ENCODE peak calls at places on chromosomes 5 and 9, in eight cellular contexts. W, I, F, N, V, C, R and X are unnamed samples. For H3K4me1 and H3K27me3, the result is how much of the 10 kb centered on the place peaks cover.

GRCh38 chr5:178327446-178327845 is 94.8 kb upstream of the PHYKPL start:
- DNase-seq in W (no peak), I (no peak), C (no peak), R (no peak), V (no peak), F (no peak), N (no peak), X (no peak)

GRCh38 chr9:100213730-100214477 is 114.9 kb downstream of the INVS start:
- DNase-seq in W (no peak), V (no peak), R (no peak), C (no peak), N (no peak), I (no peak), F (no peak), X (no peak)

GRCh38 chr9:83130541-83130940 is 67.6 kb upstream of the RASEF start:
- DNase-seq in W (no peak), V (no peak), I (no peak), C (no peak), N (no peak), R (no peak), F (no peak), X (no peak)

GRCh38 chr5:96812851-96813250 is 5.1 kb upstream of the ERAP1 start:
- DNase-seq in R (no peak), V (peak), W (no peak), F (no peak), I (no peak), C (no peak), N (no peak), X (no peak)

GRCh38 chr9:92631452-92632211 is 38.3 kb downstream of the IPPK start:
- DNase-seq in I (peak), R (peak), C (no peak), N (no peak), V (no peak), W (no peak), F (no peak), X (no peak)

GRCh38 chr9:114027901-114028465 is 50.1 kb downstream of the AMBP start:
- DNase-seq in V (no peak), W (no peak), R (peak), F (no peak), I (no peak), N (no peak), C (no peak), X (no peak)

GRCh38 chr5:108164574-108164973 is 217.3 kb downstream of the FBXL17 start:
- DNase-seq in W (no peak), V (no peak), C (no peak), F (no peak), I (no peak), R (no peak), N (no peak), X (no peak)

GRCh38 chr9:136343884-136344269 is 16.5 kb downstream of the GPSM1 start:
- DNase-seq in F (no peak), W (no peak), V (no peak), I (no peak), R (no peak), N (no peak), C (no peak), X (no peak)

GRCh38 chr5:90602681-90603080 is 44.1 kb downstream of the ADGRV1 start:
- DNase-seq in R (no peak), I (no peak), N (no peak), V (no peak), W (no peak), C (no peak), F (no peak), X (no peak)

GRCh38 chr5:55985181-55985580 is 9.6 kb downstream of the IL6ST start:
- DNase-seq in N (no peak), W (no peak), R (no peak), I (no peak), V (no peak), F (no peak), C (no peak), X (no peak)

GRCh38 chr5:171155621-171156020 is 153.4 kb upstream of the TLX3 start:
- DNase-seq in F (no peak), I (no peak), W (no peak), C (no peak), V (no peak), N (no peak), R (no peak), X (no peak)

GRCh38 chr9:27377147-27377807 is 80.3 kb upstream of the EQTN start:
- DNase-seq in R (no peak), W (no peak), F (no peak), C (no peak), I (no peak), V (peak), N (no peak), X (no peak)

GRCh38 chr5:176802116-176802784 is 8.1 kb upstream of the UNC5A start:
- DNase-seq in V (no peak), R (no peak), I (no peak), N (no peak), F (no peak), C (no peak), W (no peak), X (no peak)

GRCh38 chr5:4831325-4831724 is 308.8 kb upstream of the ADAMTS16 start:
- DNase-seq in F (no peak), I (no peak), R (no peak), C (no peak), V (no peak), W (no peak), N (no peak), X (no peak)

GRCh38 chr5:179154346-179154990 is 94.3 kb downstream of the ZNF354C start:
- DNase-seq in C (no peak), F (no peak), W (peak), V (no peak), R (peak), I (no peak), N (no peak), X (no peak)

GRCh38 chr9:93682155-93682968 is 106.0 kb downstream of the PHF2 start:
- DNase-seq in R (peak), W (peak), I (peak), C (peak), N (peak), F (peak), V (peak), X (peak)

GRCh38 chr5:173056783-173057061 is 570 bp downstream of the CREBRF start:
- DNase-seq in F (no peak), N (no peak), C (no peak), W (no peak), I (no peak), V (peak), R (no peak), X (no peak)

GRCh38 chr9:113255431-113255830 is 19.9 kb downstream of the CDC26 start:
- DNase-seq in N (no peak), F (no peak), R (no peak), I (no peak), V (no peak), C (no peak), W (no peak), X (no peak)

GRCh38 chr5:1901081-1901480 is 18.4 kb upstream of the IRX4 start:
- DNase-seq in W (no peak), C (no peak), N (no peak), R (no peak), F (no peak), V (no peak), I (no peak), X (no peak)

GRCh38 chr5:8253376-8253775 is 384.4 kb downstream of the MTRR start:
- DNase-seq in V (no peak), I (no peak), R (no peak), C (no peak), N (no peak), W (no peak), F (no peak), X (no peak)

GRCh38 chr5:59328801-59329296 is 564.7 kb downstream of the PDE4D start:
- DNase-seq in N (no peak), I (peak), V (no peak), R (no peak), F (no peak), W (no peak), C (no peak), X (no peak)

GRCh38 chr9:134367796-134368490 is 41.7 kb downstream of the RXRA start:
- DNase-seq in F (no peak), R (no peak), C (no peak), V (no peak), I (no peak), W (no peak), N (no peak), X (no peak)

GRCh38 chr5:111748304-111748763 is 8.7 kb downstream of the NREP start:
- DNase-seq in I (no peak), V (no peak), N (no peak), F (no peak), W (no peak), C (no peak), R (no peak), X (no peak)

GRCh38 chr5:112165897-112166737 is 253.0 kb downstream of the EPB41L4A start:
- DNase-seq in C (peak), R (no peak), W (no peak), F (no peak), N (no peak), V (no peak), I (no peak), X (no peak)

DNA sequence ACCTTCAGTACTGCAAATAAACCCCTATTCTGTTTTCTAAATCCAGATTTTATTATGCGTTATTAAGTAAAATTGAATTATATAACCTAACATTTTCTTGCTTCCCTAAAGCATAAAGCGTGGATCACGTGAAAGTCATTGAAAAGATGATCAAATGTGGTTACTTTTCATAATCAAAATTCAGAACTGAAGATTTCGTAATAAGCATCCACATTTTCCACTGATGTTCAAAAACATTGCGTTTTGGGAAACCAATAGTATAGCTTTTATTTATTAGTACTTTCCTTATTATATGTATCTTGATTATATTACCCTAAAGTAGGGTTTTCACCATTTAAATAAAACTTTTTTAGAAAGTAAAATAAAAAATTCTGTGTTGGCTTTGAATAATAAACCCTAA is 1.8 kb downstream of the SLF1 start:
- DNase-seq in F (no peak), V (no peak), I (no peak), C (no peak), R (no peak), W (no peak), N (no peak), X (no peak)
- H3K4me1 ChIP-seq in F (under half), V (under half), I (under half), C (under half), R (under half), W (under half), N (under half), X (under half)

GRCh38 chr5:120464627-120465280 is 654 bp downstream of the PRR16 start:
- DNase-seq in W (peak), V (no peak), C (no peak), N (no peak), F (peak), I (peak), R (peak), X (peak)

GRCh38 chr5:120465281-120465961 is 1.3 kb downstream of the PRR16 start:
- DNase-seq in F (peak), W (peak), R (peak), N (no peak), I (peak), C (no peak), V (peak), X (no peak)

GRCh38 chr5:120463991-120464626 is at the start of gene PRR16:
- DNase-seq in R (peak), V (peak), C (peak), N (no peak), W (peak), F (peak), I (peak), X (peak)

GRCh38 chr5:120463026-120463770 is 902 bp upstream of the PRR16 start:
- DNase-seq in N (no peak), C (no peak), W (no peak), I (no peak), V (no peak), F (no peak), R (no peak), X (no peak)

DNA sequence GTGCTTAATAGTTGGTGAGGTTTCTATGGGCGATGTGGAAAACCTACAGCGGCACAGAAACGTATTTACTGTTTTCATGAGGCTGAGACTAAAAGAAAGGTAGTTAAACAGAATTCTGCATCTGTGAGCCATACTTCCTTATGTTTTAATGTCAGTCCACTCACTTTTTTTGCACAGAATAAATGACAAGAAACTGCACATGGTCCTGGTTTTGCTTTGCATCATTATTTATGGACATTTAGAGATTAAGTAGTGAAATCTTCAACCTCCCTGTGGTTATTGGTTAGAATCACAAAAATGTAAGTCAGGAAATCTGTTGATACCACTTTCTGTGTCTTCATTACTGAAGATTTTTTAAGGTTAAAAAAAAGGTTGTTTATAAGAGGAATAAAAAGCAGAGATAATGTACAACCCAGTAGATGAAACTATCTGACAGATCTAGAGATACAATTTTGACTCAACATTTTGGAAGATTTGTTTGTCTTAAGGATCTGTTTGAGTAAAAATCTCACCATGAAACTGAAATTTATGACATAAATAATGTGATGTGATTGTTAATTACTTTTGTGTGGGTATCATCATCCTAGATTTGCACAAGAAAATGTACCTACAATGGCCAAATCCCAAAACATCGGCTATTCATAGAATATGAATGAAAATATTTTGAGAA is 2.4 kb downstream of the PRR16 start:
- DNase-seq in I (no peak), V (no peak), W (no peak), F (no peak), N (no peak), C (no peak), R (no peak), X (no peak)
- H3K27me3 ChIP-seq in I (under half), V (under half), W (under half), F (half or more), N (under half), C (under half), R (under half), X (under half)

GRCh38 chr5:57186194-57186593 is 12.3 kb downstream of the GPBP1 start:
- DNase-seq in R (no peak), W (no peak), N (no peak), C (no peak), I (no peak), V (no peak), F (no peak), X (no peak)
- TF ChIP-seq EP300 in R (no peak), W (no peak), N (no peak), C (no peak), I (no peak), V (no peak), F (no peak), X (no peak)

DNA sequence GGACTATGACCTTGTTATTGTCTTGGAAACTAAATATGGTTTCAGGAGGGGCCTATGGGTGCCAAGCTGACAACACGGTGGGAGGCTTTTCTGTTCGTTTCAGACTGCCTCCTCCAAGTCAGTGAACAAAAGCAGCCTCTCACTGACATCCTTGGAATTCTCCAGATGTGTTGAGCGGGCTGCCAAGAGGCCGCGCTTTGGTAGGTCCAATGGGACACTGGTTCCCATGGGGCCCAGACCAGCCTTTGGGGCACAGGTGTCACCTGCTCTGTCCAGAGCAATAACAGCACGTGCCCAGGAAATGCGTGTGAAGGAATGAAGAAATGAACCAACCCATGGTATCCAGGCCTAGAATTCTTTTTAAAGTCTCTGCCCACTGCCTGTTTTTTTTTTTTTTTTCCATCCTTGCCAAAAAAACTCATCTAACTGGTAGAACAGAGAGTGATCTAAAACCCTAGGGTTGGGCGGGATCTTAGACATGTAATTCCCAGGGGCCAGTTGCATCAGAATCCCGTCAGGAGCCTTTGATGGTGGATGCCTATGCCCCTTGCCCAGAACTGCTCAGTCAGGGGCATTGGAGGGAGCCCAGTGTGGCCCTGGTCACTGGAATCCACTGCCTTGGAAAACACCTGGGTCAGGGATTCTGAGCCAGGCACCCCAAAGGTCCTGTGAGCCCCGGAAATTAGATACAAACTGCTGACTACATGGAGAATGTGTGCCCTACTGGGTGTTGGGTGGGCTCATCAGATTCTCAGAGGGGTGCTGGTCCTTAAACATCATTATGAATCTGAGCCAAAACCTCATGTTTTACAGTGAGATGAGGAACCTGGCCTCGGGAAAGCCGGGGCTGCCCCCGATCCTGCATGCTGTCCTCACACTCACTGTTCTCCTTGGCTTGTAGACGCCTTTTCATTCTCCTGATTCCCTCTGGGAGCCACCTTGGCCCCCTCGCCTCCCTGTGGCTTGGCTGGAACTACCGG is 60.1 kb downstream of the GTF3C4 start:
- DNase-seq in C (no peak), V (no peak), F (no peak), N (peak), I (no peak), R (peak), W (no peak), X (no peak)
- H3K4me1 ChIP-seq in C (under half), V (under half), F (under half), N (under half), I (under half), R (under half), W (half or more), X (under half)

DNA sequence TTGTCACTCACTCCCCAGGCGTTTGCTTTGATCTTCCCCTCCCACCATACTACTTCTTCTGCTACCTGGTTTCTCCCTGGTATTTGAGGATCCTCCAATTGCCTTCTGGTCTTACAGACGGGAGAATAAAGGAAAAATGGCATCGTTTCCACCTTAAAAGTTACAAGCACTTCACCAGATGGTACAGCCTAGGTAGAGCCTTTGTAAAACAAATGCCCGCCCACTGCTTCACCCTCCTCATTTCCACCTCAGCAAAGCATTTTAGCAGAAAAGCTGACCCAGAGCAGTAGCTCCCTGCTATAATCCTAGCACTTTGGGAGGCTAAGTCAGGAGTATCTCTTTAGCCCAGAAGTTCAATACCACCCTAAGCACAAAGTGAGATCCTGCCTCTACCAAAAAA is 5.1 kb upstream of the ANXA2R start:
- DNase-seq in F (no peak), R (no peak), N (no peak), W (no peak), C (no peak), I (no peak), V (no peak), X (no peak)
- H3K27me3 ChIP-seq in F (under half), R (under half), N (under half), W (under half), C (half or more), I (under half), V (under half), X (under half)

GRCh38 chr9:108665856-108666784 is 189.7 kb downstream of the ACTL7B start:
- DNase-seq in W (no peak), V (no peak), R (no peak), I (no peak), C (no peak), F (no peak), N (no peak), X (no peak)

GRCh38 chr9:108662935-108663334 is 192.9 kb downstream of the ACTL7B start:
- DNase-seq in F (no peak), I (no peak), C (no peak), R (no peak), N (no peak), W (no peak), V (no peak), X (no peak)

GRCh38 chr9:108663381-108663876 is 192.4 kb downstream of the ACTL7B start:
- DNase-seq in V (no peak), R (no peak), W (no peak), N (no peak), I (no peak), F (no peak), C (no peak), X (no peak)

GRCh38 chr9:108664309-108665255 is 191.2 kb downstream of the ACTL7B start:
- DNase-seq in R (no peak), W (no peak), C (no peak), N (no peak), I (no peak), V (no peak), F (peak), X (no peak)

GRCh38 chr9:108662090-108662875 is 193.5 kb downstream of the ACTL7B start:
- DNase-seq in C (no peak), N (no peak), F (no peak), R (no peak), V (no peak), W (no peak), I (no peak), X (no peak)
- TF ChIP-seq EP300 in C (no peak), N (no peak), F (no peak), R (no peak), V (no peak), W (no peak), I (no peak), X (no peak)

GRCh38 chr5:150156540-150156939 is 895 bp upstream of the PDGFRB start:
- DNase-seq in V (no peak), N (no peak), F (no peak), C (no peak), I (no peak), W (no peak), R (no peak), X (no peak)

GRCh38 chr5:150154618-150155134 is 969 bp downstream of the PDGFRB start:
- DNase-seq in R (no peak), N (no peak), I (no peak), V (no peak), C (no peak), F (no peak), W (no peak), X (no peak)

GRCh38 chr5:150153957-150154617 is 1.6 kb downstream of the PDGFRB start:
- DNase-seq in C (no peak), R (no peak), F (no peak), N (no peak), V (no peak), W (no peak), I (no peak), X (no peak)

GRCh38 chr5:150155258-150156032 is at the start of gene PDGFRB:
- DNase-seq in I (peak), C (no peak), V (peak), N (peak), F (peak), R (peak), W (peak), X (peak)

GRCh38 chr5:150156033-150156381 is 362 bp upstream of the PDGFRB start:
- DNase-seq in V (no peak), R (no peak), I (no peak), F (no peak), N (no peak), C (no peak), W (no peak), X (no peak)
- H3K4me1 ChIP-seq in V (under half), R (under half), I (under half), F (under half), N (under half), C (under half), W (under half), X (under half)